ENCODE peak calls at places on chromosomes 12 and 14, in seven cellular contexts. D is nephron progenitor cell, L is MCF 10A, G is mammary epithelial cell, J is fibroblast of mammary gland, S is brain microvascular endothelial cell, Y is astrocyte of the spinal cord. Q is an unnamed sample.

GRCh38 chr12:124030510-124030909 is 57.5 kb downstream of the ZNF664 start:
- DNase-seq in D (no peak), L (peak), G (no peak), J (peak), S (peak), Y (peak), Q (no peak)

GRCh38 chr14:99333841-99334240 is 61.8 kb upstream of the BCL11B start:
- DNase-seq in D (no peak), L (no peak), G (no peak), J (no peak), S (no peak), Y (no peak), Q (no peak)

GRCh38 chr14:31897581-31898186 is 179.4 kb upstream of the ARHGAP5 start:
- DNase-seq in D (no peak), L (no peak), G (no peak), J (peak), S (no peak), Y (no peak), Q (no peak)

GRCh38 chr12:52518574-52519469 is 1.4 kb downstream of the KRT5 start:
- DNase-seq in D (no peak), L (peak), G (peak), J (no peak), S (no peak), Y (no peak), Q (no peak)

GRCh38 chr12:8544295-8544694 is 3.6 kb upstream of the CLEC4E start:
- DNase-seq in D (peak), L (peak), G (peak), J (peak), S (peak), Y (peak), Q (peak)

GRCh38 chr12:94678849-94679248 is 28.5 kb upstream of the TMCC3 start:
- DNase-seq in D (no peak), L (no peak), G (no peak), J (no peak), S (no peak), Y (no peak), Q (no peak)

GRCh38 chr14:56716705-56717104 is 93.6 kb downstream of the OTX2 start:
- DNase-seq in D (no peak), L (no peak), G (no peak), J (no peak), S (no peak), Y (no peak), Q (no peak)

GRCh38 chr12:8590842-8591545 is 21.7 kb downstream of the AICDA start:
- DNase-seq in D (no peak), L (peak), G (peak), J (peak), S (no peak), Y (no peak), Q (no peak)

GRCh38 chr12:27469161-27469560 is 22.6 kb downstream of the SMCO2 start:
- DNase-seq in D (no peak), L (no peak), G (no peak), J (no peak), S (no peak), Y (no peak), Q (no peak)

GRCh38 chr14:94411638-94412037 is 23.2 kb upstream of the SERPINA1 start:
- DNase-seq in D (no peak), L (no peak), G (no peak), J (no peak), S (no peak), Y (no peak), Q (no peak)

GRCh38 chr14:70704960-70705359 is 63.2 kb downstream of the TTC9 start:
- DNase-seq in D (no peak), L (no peak), G (no peak), J (no peak), S (no peak), Y (no peak), Q (no peak)

GRCh38 chr12:96194572-96194889 is 356 bp downstream of the ELK3 start:
- DNase-seq in D (no peak), L (no peak), G (no peak), J (no peak), S (no peak), Y (no peak), Q (no peak)

GRCh38 chr14:31926123-31926522 is 151.0 kb upstream of the ARHGAP5 start:
- DNase-seq in D (no peak), L (peak), G (no peak), J (peak), S (no peak), Y (peak), Q (no peak)

GRCh38 chr14:89851031-89851430 is 103.5 kb downstream of the EFCAB11 start:
- DNase-seq in D (no peak), L (no peak), G (no peak), J (no peak), S (no peak), Y (no peak), Q (no peak)

GRCh38 chr14:89845346-89845745 is 109.2 kb downstream of the EFCAB11 start:
- DNase-seq in D (no peak), L (peak), G (no peak), J (peak), S (peak), Y (peak), Q (no peak)

GRCh38 chr14:89844508-89844907 is 110.0 kb downstream of the EFCAB11 start:
- DNase-seq in D (no peak), L (peak), G (no peak), J (no peak), S (no peak), Y (no peak), Q (no peak)

GRCh38 chr14:89849931-89850330 is 104.6 kb downstream of the EFCAB11 start:
- DNase-seq in D (no peak), L (no peak), G (no peak), J (peak), S (peak), Y (peak), Q (no peak)

DNA sequence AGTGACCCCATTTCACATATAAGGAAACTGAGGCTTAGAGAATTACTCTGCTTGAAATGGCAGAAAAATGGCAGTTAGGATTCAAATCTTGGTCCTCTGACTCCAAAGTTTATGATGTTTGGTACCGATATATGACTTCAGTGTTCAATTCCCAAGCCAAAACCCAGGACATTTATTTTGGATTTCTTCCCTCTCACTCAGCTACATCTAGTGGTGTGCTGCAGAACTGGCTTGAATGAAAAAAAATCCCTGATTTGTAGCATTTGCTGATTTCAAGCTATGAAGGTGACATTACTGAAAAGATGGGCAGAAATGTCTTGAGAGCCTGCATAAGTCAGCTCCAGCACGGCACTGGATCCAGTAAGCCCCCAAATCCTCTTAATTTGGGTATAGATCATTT is 106.4 kb downstream of the EFCAB11 start:
- DNase-seq in D (no peak), L (no peak), G (no peak), J (peak), S (peak), Y (peak), Q (no peak)
- TF ChIP-seq CTCF in D (no peak), L (peak), G (peak), J (peak), S (peak), Y (peak), Q (no peak)

DNA sequence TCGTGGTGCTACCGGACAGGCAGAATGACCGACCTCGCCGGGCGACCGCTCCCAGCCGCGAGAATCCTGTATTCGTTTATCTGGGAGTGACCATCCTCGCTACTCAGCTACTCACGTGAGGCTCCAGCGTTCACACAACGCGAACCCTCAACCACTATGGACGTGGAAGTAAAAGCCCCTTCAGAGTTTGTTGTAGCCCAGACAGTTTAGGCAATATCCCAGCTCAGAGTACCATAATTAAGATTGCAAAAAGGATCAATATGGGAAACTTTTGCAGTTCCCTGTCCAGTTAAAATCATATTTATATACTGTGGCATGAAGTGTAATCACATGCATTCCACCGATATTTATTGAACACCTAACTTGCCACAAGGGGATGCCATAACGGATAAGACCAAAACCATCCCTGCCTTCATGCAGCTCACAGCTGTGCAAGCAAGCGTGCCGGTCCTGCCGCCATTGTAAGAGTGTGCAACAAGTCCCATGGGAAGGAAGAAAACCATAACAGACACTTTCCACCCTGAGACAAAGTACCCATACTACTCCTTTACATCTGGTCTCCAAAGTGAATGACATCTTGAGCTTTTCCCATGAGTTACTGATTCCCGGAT is 938 bp upstream of the MAX start:
- DNase-seq in D (no peak), L (peak), G (no peak), J (peak), S (peak), Y (no peak), Q (peak)
- TF ChIP-seq CTCF in D (no peak), L (no peak), G (peak), J (peak), S (peak), Y (peak), Q (no peak)

DNA sequence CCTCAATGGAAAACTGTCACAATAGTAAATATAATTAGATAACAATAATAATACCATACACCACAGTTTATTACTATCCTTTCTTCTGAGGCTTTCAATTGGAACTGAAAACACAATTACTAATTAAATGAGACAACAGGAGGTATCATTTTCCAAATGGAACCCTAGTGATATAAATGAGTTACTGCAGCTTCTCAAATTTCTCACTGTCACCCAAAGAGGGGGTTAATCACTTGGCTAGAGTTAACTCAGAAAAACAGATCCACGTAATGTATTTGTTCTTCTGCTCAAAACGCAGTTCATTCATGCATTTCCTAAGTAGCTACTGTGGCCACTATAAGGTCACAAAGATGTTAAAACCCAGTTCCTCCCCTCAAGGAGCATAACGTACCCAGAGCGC is 120.9 kb upstream of the FOXN3 start:
- DNase-seq in D (no peak), L (no peak), G (no peak), J (no peak), S (no peak), Y (no peak), Q (no peak)
- TF ChIP-seq CTCF in D (peak), L (no peak), G (no peak), J (no peak), S (no peak), Y (no peak), Q (no peak)

GRCh38 chr12:108495054-108495453 is 20.0 kb upstream of the FICD start:
- DNase-seq in D (peak), L (peak), G (peak), J (peak), S (peak), Y (peak), Q (peak)
- TF ChIP-seq CTCF in D (peak), L (peak), G (peak), J (peak), S (peak), Y (peak), Q (peak)

GRCh38 chr12:122026706-122027328 is 5.1 kb downstream of the BCL7A start:
- DNase-seq in D (no peak), L (no peak), G (no peak), J (no peak), S (no peak), Y (no peak), Q (no peak)
- TF ChIP-seq CTCF in D (no peak), L (no peak), G (peak), J (no peak), S (no peak), Y (no peak), Q (no peak)

Q was measured in Calu3.